ENCODE peak calls at places on chromosomes 7 and 10, in four cellular contexts. X is lower lobe of right lung, R is heart left ventricle, J is mesenchymal stem cell. W is an unnamed sample.

GRCh38 chr10:95487994-95488393 is 73.2 kb downstream of the SORBS1 start:
- DNase-seq in X (no peak), R (no peak), J (no peak), W (no peak)

GRCh38 chr7:90816511-90817142 is 220.5 kb downstream of the CDK14 start:
- DNase-seq in X (no peak), R (no peak), J (peak; percentile 92), W (peak; percentile 97)

GRCh38 chr10:63812491-63812890 is 291.3 kb downstream of the REEP3 start:
- DNase-seq in X (no peak), R (no peak), J (no peak), W (peak; percentile 10)

GRCh38 chr7:4779118-4779517 is 3.7 kb downstream of the AP5Z1 start:
- DNase-seq in X (no peak), R (no peak), J (no peak), W (no peak)

GRCh38 chr7:127907110-127907509 is 124.1 kb downstream of the LRRC4 start:
- DNase-seq in X (no peak), R (no peak), J (no peak), W (no peak)

GRCh38 chr10:70135684-70136083 is 3.1 kb upstream of the AIFM2 start:
- DNase-seq in X (no peak), R (no peak), J (no peak), W (no peak)

GRCh38 chr7:132072165-132072564 is 504.1 kb downstream of the PLXNA4 start:
- DNase-seq in X (no peak), R (no peak), J (no peak), W (no peak)

GRCh38 chr7:121394709-121395140 is 1.4 kb downstream of the FAM3C start:
- DNase-seq in X (no peak), R (no peak), J (no peak), W (no peak)

GRCh38 chr7:139842414-139843210 is 13.5 kb downstream of the TBXAS1 start:
- DNase-seq in X (no peak), R (no peak), J (peak; percentile 61), W (peak; percentile 33)

GRCh38 chr10:89389254-89389653 is 3.2 kb upstream of the IFIT1 start:
- DNase-seq in X (no peak), R (no peak), J (peak; percentile 42), W (no peak)

GRCh38 chr7:44998153-44998871 is 1.7 kb upstream of the CCM2 start:
- DNase-seq in X (no peak), R (no peak), J (no peak), W (no peak)

GRCh38 chr10:94282369-94282768 is 80.4 kb downstream of the NOC3L start:
- DNase-seq in X (no peak), R (no peak), J (no peak), W (no peak)

GRCh38 chr10:18164771-18165361 is 24.6 kb downstream of the CACNB2 start:
- DNase-seq in X (no peak), R (no peak), J (peak; percentile 70), W (peak; percentile 95)

GRCh38 chr7:90804370-90804769 is 208.2 kb downstream of the CDK14 start:
- DNase-seq in X (no peak), R (no peak), J (no peak), W (peak; percentile 45)

GRCh38 chr7:52088008-52088787 is 771.6 kb upstream of the COBL start:
- DNase-seq in X (no peak), R (no peak), J (no peak), W (no peak)

GRCh38 chr10:70255329-70256299 is 22.4 kb upstream of the PPA1 start:
- DNase-seq in X (peak; percentile 69), R (no peak), J (no peak), W (no peak)

GRCh38 chr7:100685049-100685605 is 8.9 kb downstream of the GIGYF1 start:
- DNase-seq in X (no peak), R (peak; percentile 41), J (no peak), W (no peak)
- H3K27ac ChIP-seq in X (no peak overlapping the region), R (no peak overlapping the region), J (no peak overlapping the region), W (no peak overlapping the region)

GRCh38 chr10:58661336-58661735 is 148.7 kb downstream of the BICC1 start:
- DNase-seq in X (no peak), R (no peak), J (no peak), W (no peak)
- H3K27ac ChIP-seq in X (no peak overlapping the region), R (no peak overlapping the region), J (peak overlapping the region; percentile 77), W (peak overlapping the region; percentile 87)

GRCh38 chr7:30770936-30771858 is at the start of gene MINDY4:
- DNase-seq in X (peak; percentile 89), R (peak; percentile 93), J (peak; percentile 88), W (peak; percentile 40)
- H3K27ac ChIP-seq in X (peak within 1 kb of the TSS; percentile 83), R (peak within 1 kb of the TSS; percentile 78), J (peak within 1 kb of the TSS; percentile 61), W (peak within 1 kb of the TSS; percentile 41)

GRCh38 chr7:35418716-35419425 is 165.0 kb upstream of the TBX20 start:
- DNase-seq in X (no peak), R (no peak), J (no peak), W (no peak)
- H3K27ac ChIP-seq in X (no peak overlapping the region), R (no peak overlapping the region), J (no peak overlapping the region), W (no peak overlapping the region)

W was measured in brain microvascular endothelial cell.